ENCODE peak calls at places on chromosomes 5 and 9, in nine cellular contexts. G, U, B, M, C, F, T, N and E are unnamed samples.

GRCh38 chr5:76818844-76819831 is at the start of gene F2RL1:
- DNase-seq in G (peak; percentile 77), U (peak; percentile 83), B (no peak), M (no peak), C (no peak), F (peak; percentile 69), T (peak; percentile 29), N (peak; percentile 41), E (peak; percentile 93)

GRCh38 chr5:177232761-177233160 is 70.8 kb downstream of the RAB24 start:
- DNase-seq in G (no peak), U (no peak), B (no peak), M (peak; percentile 54), C (no peak), F (no peak), T (no peak), N (no peak), E (no peak)

GRCh38 chr9:135002336-135002735 is 84.6 kb upstream of the FCN1 start:
- DNase-seq in G (no peak), U (no peak), B (no peak), M (no peak), C (no peak), F (no peak), T (no peak), N (no peak), E (no peak)

GRCh38 chr5:179416114-179416730 is 71.0 kb upstream of the ADAMTS2 start:
- DNase-seq in G (no peak), U (peak; percentile 10), B (no peak), M (no peak), C (no peak), F (no peak), T (no peak), N (no peak), E (no peak)

GRCh38 chr9:137339606-137340462 is 37.8 kb upstream of the NRARP start:
- DNase-seq in G (no peak), U (no peak), B (no peak), M (no peak), C (no peak), F (no peak), T (no peak), N (no peak), E (no peak)

GRCh38 chr9:120303519-120303918 is 276.4 kb downstream of the CDK5RAP2 start:
- DNase-seq in G (no peak), U (no peak), B (no peak), M (no peak), C (no peak), F (no peak), T (no peak), N (no peak), E (no peak)

GRCh38 chr5:96876292-96876850 is at the start of gene ERAP2:
- DNase-seq in G (no peak), U (no peak), B (no peak), M (no peak), C (no peak), F (no peak), T (no peak), N (no peak), E (peak; percentile 37)

GRCh38 chr9:135349212-135349962 is 130.2 kb upstream of the PPP1R26 start:
- DNase-seq in G (no peak), U (no peak), B (no peak), M (no peak), C (no peak), F (no peak), T (no peak), N (no peak), E (no peak)

GRCh38 chr5:150946351-150946905 is 41.6 kb upstream of the ZNF300 start:
- DNase-seq in G (peak; percentile 53), U (peak; percentile 62), B (peak; percentile 73), M (no peak), C (no peak), F (peak; percentile 86), T (no peak), N (peak; percentile 92), E (peak; percentile 52)

GRCh38 chr9:5886114-5886939 is 4.4 kb upstream of the MLANA start:
- DNase-seq in G (peak; percentile 29), U (peak; percentile 81), B (peak; percentile 74), M (no peak), C (peak; percentile 41), F (peak; percentile 62), T (peak; percentile 66), N (peak; percentile 68), E (peak; percentile 82)

GRCh38 chr9:121299467-121300282 is 31.7 kb downstream of the GSN start:
- DNase-seq in G (no peak), U (peak; percentile 85), B (peak; percentile 67), M (no peak), C (no peak), F (peak; percentile 93), T (no peak), N (peak; percentile 89), E (peak; percentile 61)

GRCh38 chr5:24045034-24045433 is 537.6 kb downstream of the PRDM9 start:
- DNase-seq in G (no peak), U (no peak), B (no peak), M (no peak), C (no peak), F (no peak), T (no peak), N (no peak), E (no peak)

GRCh38 chr5:24042688-24043087 is 535.3 kb downstream of the PRDM9 start:
- DNase-seq in G (no peak), U (no peak), B (no peak), M (no peak), C (no peak), F (no peak), T (no peak), N (no peak), E (no peak)
- TF ChIP-seq CTCF in G (no peak), U (no peak), B (no peak), M (no peak), C (no peak), F (no peak), T (no peak), N (no peak), E (no peak)

GRCh38 chr5:121949885-121950284 is 11.9 kb upstream of the SRFBP1 start:
- DNase-seq in G (no peak), U (peak; percentile 66), B (peak; percentile 21), M (no peak), C (no peak), F (no peak), T (no peak), N (peak; percentile 16), E (no peak)
- TF ChIP-seq CTCF in G (peak; percentile 56), U (peak; percentile 83), B (peak; percentile 53), M (peak; percentile 46), C (no peak), F (peak; percentile 67), T (peak; percentile 40), N (peak; percentile 49), E (no peak)

GRCh38 chr5:170630711-170631141 is 126.9 kb downstream of the KCNIP1 start:
- DNase-seq in G (no peak), U (no peak), B (peak; percentile 18), M (no peak), C (no peak), F (no peak), T (no peak), N (no peak), E (no peak)

GRCh38 chr5:170632266-170632984 is 128.6 kb downstream of the KCNIP1 start:
- DNase-seq in G (no peak), U (no peak), B (no peak), M (no peak), C (no peak), F (no peak), T (no peak), N (no peak), E (no peak)

GRCh38 chr5:170632985-170633234 is 129.1 kb downstream of the KCNIP1 start:
- DNase-seq in G (no peak), U (peak; percentile 93), B (peak; percentile 38), M (no peak), C (peak; percentile 5), F (peak; percentile 63), T (peak; percentile 16), N (peak; percentile 60), E (peak; percentile 61)

GRCh38 chr5:170630226-170630625 is 126.4 kb downstream of the KCNIP1 start:
- DNase-seq in G (no peak), U (no peak), B (no peak), M (no peak), C (no peak), F (no peak), T (no peak), N (no peak), E (no peak)

DNA sequence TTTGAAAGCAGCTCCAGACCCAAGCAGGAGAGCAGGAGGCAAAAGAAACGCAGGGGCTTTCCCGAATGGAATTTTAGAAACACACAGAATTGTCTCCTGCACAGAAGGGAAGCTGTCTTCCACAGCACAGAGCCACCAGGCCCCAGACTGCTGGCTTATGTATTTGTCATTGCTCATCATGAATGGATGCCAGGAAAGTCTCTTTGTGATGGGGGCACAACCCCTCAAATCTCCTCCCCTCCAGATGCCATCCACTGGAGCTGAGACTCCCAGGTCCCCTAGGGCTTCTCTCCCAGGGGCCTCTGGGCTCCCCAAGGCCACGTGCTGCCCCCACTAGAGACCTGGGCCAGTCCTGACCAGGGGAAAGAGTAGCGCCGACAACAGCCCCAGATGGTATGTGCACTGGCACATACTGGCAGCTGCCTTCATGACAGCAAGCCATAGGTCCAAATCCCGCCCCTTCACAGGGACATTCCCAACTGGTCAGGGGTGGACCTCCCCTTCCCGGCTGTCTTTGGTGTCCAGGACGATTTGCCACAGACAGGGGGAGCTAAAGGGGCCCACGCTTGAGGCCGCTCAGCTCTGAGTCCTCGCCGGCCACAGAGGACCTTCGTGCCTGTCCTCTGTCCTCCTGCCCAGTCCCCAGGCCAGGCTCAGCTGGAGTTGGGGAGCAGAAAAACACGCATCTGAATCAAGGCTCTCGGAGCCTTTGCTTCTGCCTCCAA is 127.8 kb downstream of the KCNIP1 start:
- DNase-seq in G (no peak), U (peak; percentile 68), B (no peak), M (no peak), C (no peak), F (peak; percentile 28), T (no peak), N (no peak), E (no peak)
- TF ChIP-seq CTCF in G (peak; percentile 32), U (no peak), B (no peak), M (peak; percentile 15), C (no peak), F (peak; percentile 50), T (no peak), N (peak; percentile 38), E (no peak)

GRCh38 chr5:53169933-53170332 is 60.4 kb upstream of the MOCS2 start:
- DNase-seq in G (no peak), U (no peak), B (no peak), M (no peak), C (no peak), F (no peak), T (no peak), N (no peak), E (no peak)

GRCh38 chr5:53166101-53166500 is 56.5 kb upstream of the MOCS2 start:
- DNase-seq in G (no peak), U (no peak), B (no peak), M (no peak), C (no peak), F (no peak), T (no peak), N (no peak), E (no peak)

GRCh38 chr5:53164478-53165165 is 55.1 kb upstream of the MOCS2 start:
- DNase-seq in G (no peak), U (no peak), B (no peak), M (no peak), C (no peak), F (no peak), T (no peak), N (no peak), E (no peak)

GRCh38 chr5:53170748-53171349 is 61.3 kb upstream of the MOCS2 start:
- DNase-seq in G (no peak), U (peak; percentile 30), B (peak; percentile 45), M (no peak), C (no peak), F (no peak), T (no peak), N (no peak), E (no peak)

GRCh38 chr5:53167836-53168235 is 58.3 kb upstream of the MOCS2 start:
- DNase-seq in G (no peak), U (no peak), B (peak; percentile 77), M (no peak), C (no peak), F (peak; percentile 58), T (no peak), N (peak; percentile 47), E (no peak)
- TF ChIP-seq CTCF in G (no peak), U (no peak), B (no peak), M (no peak), C (no peak), F (no peak), T (no peak), N (no peak), E (no peak)